ENCODE peak calls at places on chromosomes 11 and 22, in six cellular contexts. D is stimulated activated CD8-positive, alpha-beta memory T cell treated with anti-CD3 and anti-CD28 coated beads, Interleukin-15, amount 100 ng/mL, for 24 hours; B is CD4-positive, CD25-positive, alpha-beta regulatory T cell; P is activated naive CD8-positive, alpha-beta T cell treated with anti-CD3 and anti-CD28 coated beads, Interleukin-2, amount 50 U/mL, for 24 hours; L is CD14-positive monocyte; Z is glutamatergic neuron. E is an unnamed sample.
A peak's percentile ranks its signal among the peaks of the same experiment; 100 is the strongest.

GRCh38 chr11:87339416-87339815 is 301.7 kb downstream of the TMEM135 start:
- DNase-seq in D (no peak), B (no peak), P (no peak), L (no peak), Z (no peak), E (no peak)

GRCh38 chr11:102495161-102496042 is 35.1 kb downstream of the MMP7 start:
- DNase-seq in D (no peak), B (peak; percentile 85), P (no peak), L (no peak), Z (no peak), E (peak; percentile 55)

GRCh38 chr11:22879615-22880014 is 19.3 kb upstream of the CCDC179 start:
- DNase-seq in D (no peak), B (no peak), P (no peak), L (no peak), Z (no peak), E (no peak)

GRCh38 chr11:60912851-60913550 is 957 bp upstream of the TMEM109 start:
- DNase-seq in D (no peak), B (no peak), P (no peak), L (no peak), Z (no peak), E (no peak)

GRCh38 chr22:46351767-46352166 is 16.3 kb downstream of the TRMU start:
- DNase-seq in D (no peak), B (no peak), P (no peak), L (peak; percentile 40), Z (no peak), E (no peak)

GRCh38 chr22:21837184-21837979 is 30.1 kb downstream of the MAPK1 start:
- DNase-seq in D (no peak), B (no peak), P (no peak), L (no peak), Z (no peak), E (no peak)

GRCh38 chr11:44625759-44626523 is 60.5 kb downstream of the CD82 start:
- DNase-seq in D (no peak), B (no peak), P (no peak), L (no peak), Z (no peak), E (no peak)

GRCh38 chr11:69491071-69492031 is 9.9 kb downstream of the LINC01488 start:
- DNase-seq in D (no peak), B (no peak), P (no peak), L (no peak), Z (no peak), E (no peak)

GRCh38 chr11:124623861-124624525 is 1.3 kb downstream of the TBRG1 start:
- DNase-seq in D (no peak), B (no peak), P (no peak), L (no peak), Z (no peak), E (no peak)

GRCh38 chr11:44623321-44623715 is 57.9 kb downstream of the CD82 start:
- DNase-seq in D (no peak), B (no peak), P (peak; percentile 17), L (peak; percentile 39), Z (no peak), E (no peak)

GRCh38 chr11:84720706-84721402 is 906.3 kb downstream of the DLG2 start:
- DNase-seq in D (no peak), B (no peak), P (peak; percentile 6), L (no peak), Z (peak; percentile 36), E (no peak)

GRCh38 chr11:32440372-32440888 is 5.1 kb upstream of the WT1 start:
- DNase-seq in D (no peak), B (no peak), P (no peak), L (no peak), Z (no peak), E (no peak)

GRCh38 chr22:22110548-22111266 is 128.1 kb upstream of the TOP3B start:
- DNase-seq in D (no peak), B (peak; percentile 44), P (peak; percentile 59), L (peak; percentile 83), Z (peak; percentile 79), E (peak; percentile 90)

GRCh38 chr11:29452131-29452530 is 564.7 kb downstream of the KCNA4 start:
- DNase-seq in D (no peak), B (no peak), P (no peak), L (no peak), Z (no peak), E (no peak)

GRCh38 chr11:120203626-120204025 is 7.2 kb upstream of the OAF start:
- DNase-seq in D (no peak), B (no peak), P (no peak), L (no peak), Z (no peak), E (no peak)

GRCh38 chr22:37336474-37337028 is 54.2 kb downstream of the CYTH4 start:
- DNase-seq in D (no peak), B (no peak), P (no peak), L (no peak), Z (no peak), E (no peak)

GRCh38 chr22:48301421-48301820 is 1526.3 kb downstream of the BRD1 start:
- DNase-seq in D (no peak), B (no peak), P (no peak), L (no peak), Z (no peak), E (no peak)

GRCh38 chr11:75450826-75451783 is 18.1 kb upstream of the KLHL35 start:
- DNase-seq in D (no peak), B (peak; percentile 29), P (peak; percentile 67), L (no peak), Z (peak; percentile 71), E (no peak)

GRCh38 chr22:48340727-48341709 is 1486.7 kb downstream of the BRD1 start:
- DNase-seq in D (no peak), B (no peak), P (no peak), L (no peak), Z (no peak), E (no peak)

GRCh38 chr11:12585861-12586260 is 88.4 kb upstream of the TEAD1 start:
- DNase-seq in D (no peak), B (no peak), P (no peak), L (no peak), Z (no peak), E (no peak)

GRCh38 chr11:76783901-76784813 is 1.0 kb downstream of the TSKU start:
- DNase-seq in D (no peak), B (no peak), P (no peak), L (no peak), Z (peak; percentile 92), E (no peak)

GRCh38 chr22:20957118-20957690 is 9.9 kb upstream of the AIFM3 start:
- DNase-seq in D (no peak), B (no peak), P (no peak), L (no peak), Z (no peak), E (no peak)

GRCh38 chr22:22060200-22061084 is 77.9 kb upstream of the TOP3B start:
- DNase-seq in D (peak; percentile 39), B (peak; percentile 31), P (peak; percentile 77), L (peak; percentile 78), Z (peak; percentile 88), E (peak; percentile 65)

GRCh38 chr11:74685338-74685737 is 45.9 kb downstream of the CHRDL2 start:
- DNase-seq in D (no peak), B (no peak), P (no peak), L (no peak), Z (no peak), E (no peak)

GRCh38 chr22:46815896-46816721 is 53.7 kb downstream of the TBC1D22A start:
- DNase-seq in D (no peak), B (no peak), P (no peak), L (no peak), Z (no peak), E (no peak)

GRCh38 chr22:43158778-43159483 is 7.6 kb downstream of the TSPO start:
- DNase-seq in D (no peak), B (no peak), P (no peak), L (no peak), Z (no peak), E (no peak)

GRCh38 chr11:2186669-2187266 is 15.2 kb upstream of the TH start:
- DNase-seq in D (peak; percentile 11), B (peak; percentile 58), P (peak; percentile 57), L (no peak), Z (peak; percentile 66), E (peak; percentile 23)

GRCh38 chr11:107757661-107758060 is 45.8 kb upstream of the SLN start:
- DNase-seq in D (no peak), B (no peak), P (no peak), L (no peak), Z (no peak), E (no peak)

GRCh38 chr11:128669491-128669890 is 24.4 kb upstream of the FLI1 start:
- DNase-seq in D (no peak), B (no peak), P (no peak), L (no peak), Z (no peak), E (no peak)